ENCODE peak calls at places on chromosomes 6 and 20, in ten cellular contexts. One of them, this sample, is unnamed.
A peak's percentile ranks its signal among the peaks of the same experiment; 100 is the strongest.

GRCh38 chr20:1934578-1935573 is 39.7 kb downstream of the SIRPA start:
- DNase-seq in mammary epithelial cell: peak; percentile 88
- DNase-seq in body of pancreas: peak; percentile 60
- DNase-seq in gastrocnemius medialis: peak; percentile 60
- DNase-seq in cardiac muscle cell: peak; percentile 97
- DNase-seq in fibroblast of lung: peak; percentile 70
- DNase-seq in OCI-LY7: no peak
- DNase-seq in lower lobe of right lung: no peak
- DNase-seq in uterus: peak; percentile 78
- DNase-seq in hepatocyte: peak; percentile 61
- DNase-seq in this sample: peak; percentile 34

GRCh38 chr6:153032255-153032882 is 29.9 kb upstream of the MTRF1L start:
- DNase-seq in body of pancreas: no peak
- DNase-seq in lower lobe of right lung: no peak
- DNase-seq in mammary epithelial cell: peak; percentile 19
- DNase-seq in cardiac muscle cell: peak; percentile 80
- DNase-seq in gastrocnemius medialis: no peak
- DNase-seq in fibroblast of lung: peak; percentile 67
- DNase-seq in hepatocyte: peak; percentile 30
- DNase-seq in uterus: no peak
- DNase-seq in OCI-LY7: peak; percentile 23
- DNase-seq in this sample: no peak

GRCh38 chr6:56842602-56843475 is 112.1 kb upstream of the BEND6 start:
- DNase-seq in OCI-LY7: no peak
- DNase-seq in body of pancreas: peak; percentile 19
- DNase-seq in uterus: peak; percentile 30
- DNase-seq in mammary epithelial cell: peak; percentile 64
- DNase-seq in cardiac muscle cell: peak; percentile 41
- DNase-seq in fibroblast of lung: peak; percentile 68
- DNase-seq in lower lobe of right lung: peak; percentile 60
- DNase-seq in hepatocyte: peak; percentile 63
- DNase-seq in gastrocnemius medialis: peak; percentile 23
- DNase-seq in this sample: peak; percentile 31

GRCh38 chr6:136077834-136078576 is 172.1 kb downstream of the MTFR2 start:
- DNase-seq in hepatocyte: no peak
- DNase-seq in gastrocnemius medialis: no peak
- DNase-seq in mammary epithelial cell: peak; percentile 60
- DNase-seq in uterus: no peak
- DNase-seq in cardiac muscle cell: peak; percentile 95
- DNase-seq in fibroblast of lung: peak; percentile 99
- DNase-seq in lower lobe of right lung: no peak
- DNase-seq in OCI-LY7: no peak
- DNase-seq in body of pancreas: no peak
- DNase-seq in this sample: no peak

GRCh38 chr20:63739129-63740069 is at the start of gene SLC2A4RG:
- DNase-seq in gastrocnemius medialis: peak; percentile 54
- DNase-seq in uterus: peak; percentile 85
- DNase-seq in mammary epithelial cell: peak; percentile 63
- DNase-seq in fibroblast of lung: peak; percentile 63
- DNase-seq in OCI-LY7: peak; percentile 84
- DNase-seq in body of pancreas: peak; percentile 78
- DNase-seq in lower lobe of right lung: peak; percentile 85
- DNase-seq in hepatocyte: peak; percentile 96
- DNase-seq in cardiac muscle cell: peak; percentile 83
- DNase-seq in this sample: peak; percentile 85

GRCh38 chr20:58228103-58228483 is 360 bp downstream of the ANKRD60 start:
- DNase-seq in uterus: no peak
- DNase-seq in hepatocyte: no peak
- DNase-seq in body of pancreas: no peak
- DNase-seq in lower lobe of right lung: no peak
- DNase-seq in fibroblast of lung: no peak
- DNase-seq in mammary epithelial cell: no peak
- DNase-seq in OCI-LY7: no peak
- DNase-seq in gastrocnemius medialis: no peak
- DNase-seq in cardiac muscle cell: peak; percentile 30
- DNase-seq in this sample: no peak

GRCh38 chr6:87926687-87927086 is 121.0 kb upstream of the SPACA1 start:
- DNase-seq in fibroblast of lung: no peak
- DNase-seq in OCI-LY7: no peak
- DNase-seq in uterus: no peak
- DNase-seq in body of pancreas: no peak
- DNase-seq in gastrocnemius medialis: no peak
- DNase-seq in lower lobe of right lung: no peak
- DNase-seq in mammary epithelial cell: no peak
- DNase-seq in hepatocyte: no peak
- DNase-seq in cardiac muscle cell: no peak
- DNase-seq in this sample: no peak

GRCh38 chr6:44629636-44630035 is 242.1 kb downstream of the CDC5L start:
- DNase-seq in fibroblast of lung: no peak
- DNase-seq in hepatocyte: no peak
- DNase-seq in cardiac muscle cell: peak; percentile 11
- DNase-seq in mammary epithelial cell: no peak
- DNase-seq in lower lobe of right lung: no peak
- DNase-seq in uterus: no peak
- DNase-seq in gastrocnemius medialis: no peak
- DNase-seq in OCI-LY7: no peak
- DNase-seq in body of pancreas: no peak
- DNase-seq in this sample: no peak

GRCh38 chr20:43973671-43974450 is 59.2 kb downstream of the TOX2 start:
- DNase-seq in body of pancreas: no peak
- DNase-seq in OCI-LY7: no peak
- DNase-seq in mammary epithelial cell: no peak
- DNase-seq in cardiac muscle cell: no peak
- DNase-seq in uterus: no peak
- DNase-seq in lower lobe of right lung: no peak
- DNase-seq in gastrocnemius medialis: no peak
- DNase-seq in fibroblast of lung: no peak
- DNase-seq in hepatocyte: no peak
- DNase-seq in this sample: no peak

GRCh38 chr20:31566658-31567379 is 38.3 kb upstream of the ID1 start:
- DNase-seq in fibroblast of lung: peak; percentile 25
- DNase-seq in cardiac muscle cell: no peak
- DNase-seq in OCI-LY7: peak; percentile 67
- DNase-seq in hepatocyte: peak; percentile 86
- DNase-seq in body of pancreas: peak; percentile 30
- DNase-seq in mammary epithelial cell: peak; percentile 85
- DNase-seq in uterus: no peak
- DNase-seq in lower lobe of right lung: no peak
- DNase-seq in gastrocnemius medialis: no peak
- DNase-seq in this sample: no peak

GRCh38 chr20:43767686-43768474 is 41.1 kb upstream of the GTSF1L start:
- DNase-seq in hepatocyte: no peak
- DNase-seq in cardiac muscle cell: peak; percentile 35
- DNase-seq in gastrocnemius medialis: no peak
- DNase-seq in OCI-LY7: no peak
- DNase-seq in fibroblast of lung: peak; percentile 61
- DNase-seq in mammary epithelial cell: peak; percentile 57
- DNase-seq in body of pancreas: no peak
- DNase-seq in lower lobe of right lung: no peak
- DNase-seq in uterus: no peak
- DNase-seq in this sample: no peak

GRCh38 chr6:43673444-43674063 is 14.0 kb downstream of the MRPS18A start:
- DNase-seq in lower lobe of right lung: no peak
- DNase-seq in mammary epithelial cell: no peak
- DNase-seq in OCI-LY7: no peak
- DNase-seq in hepatocyte: no peak
- DNase-seq in body of pancreas: peak; percentile 72
- DNase-seq in cardiac muscle cell: no peak
- DNase-seq in uterus: peak; percentile 31
- DNase-seq in gastrocnemius medialis: no peak
- DNase-seq in fibroblast of lung: no peak
- DNase-seq in this sample: no peak

GRCh38 chr6:17497701-17498100 is 102.4 kb upstream of the FAM8A1 start:
- DNase-seq in fibroblast of lung: no peak
- DNase-seq in gastrocnemius medialis: no peak
- DNase-seq in lower lobe of right lung: no peak
- DNase-seq in hepatocyte: no peak
- DNase-seq in mammary epithelial cell: no peak
- DNase-seq in body of pancreas: no peak
- DNase-seq in OCI-LY7: no peak
- DNase-seq in uterus: no peak
- DNase-seq in cardiac muscle cell: no peak
- DNase-seq in this sample: no peak

DNA sequence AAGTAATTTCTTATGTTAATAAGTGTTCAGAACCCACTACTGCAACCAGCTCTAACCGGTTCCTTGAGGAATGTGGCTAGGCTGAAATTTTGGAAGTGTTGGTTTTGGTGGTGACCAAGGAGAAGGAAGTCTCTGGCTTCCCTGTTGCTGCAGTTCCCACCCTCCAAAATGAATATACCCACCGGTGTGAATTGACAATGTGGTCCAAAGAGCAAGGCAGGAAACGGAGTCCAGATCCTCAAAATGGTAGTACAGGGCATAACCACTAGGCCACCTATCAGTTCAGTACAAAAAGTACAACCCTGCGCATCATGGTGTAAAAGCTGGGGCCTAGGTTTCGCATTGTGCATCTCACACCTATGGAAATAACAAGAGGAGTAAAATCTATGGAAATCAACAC is 2.8 kb downstream of the ADNP start:
- DNase-seq in body of pancreas: no peak
- DNase-seq in uterus: no peak
- DNase-seq in mammary epithelial cell: no peak
- DNase-seq in OCI-LY7: no peak
- DNase-seq in hepatocyte: no peak
- DNase-seq in fibroblast of lung: no peak
- DNase-seq in lower lobe of right lung: no peak
- DNase-seq in gastrocnemius medialis: no peak
- DNase-seq in cardiac muscle cell: no peak
- DNase-seq in this sample: no peak
- H3K4me1 ChIP-seq in body of pancreas: peaks cover 60% of the 10 kb centered on the region
- H3K4me1 ChIP-seq in uterus: peaks cover 11% of the 10 kb centered on the region
- H3K4me1 ChIP-seq in mammary epithelial cell: peaks cover 20% of the 10 kb centered on the region
- H3K4me1 ChIP-seq in OCI-LY7: peaks cover 69% of the 10 kb centered on the region
- H3K4me1 ChIP-seq in hepatocyte: peaks cover 31% of the 10 kb centered on the region
- H3K4me1 ChIP-seq in fibroblast of lung: peaks cover 6% of the 10 kb centered on the region
- H3K4me1 ChIP-seq in lower lobe of right lung: peaks cover 62% of the 10 kb centered on the region
- H3K4me1 ChIP-seq in gastrocnemius medialis: peaks cover 59% of the 10 kb centered on the region
- H3K4me1 ChIP-seq in cardiac muscle cell: peaks cover 38% of the 10 kb centered on the region
- H3K4me1 ChIP-seq in this sample: peaks cover 46% of the 10 kb centered on the region

DNA sequence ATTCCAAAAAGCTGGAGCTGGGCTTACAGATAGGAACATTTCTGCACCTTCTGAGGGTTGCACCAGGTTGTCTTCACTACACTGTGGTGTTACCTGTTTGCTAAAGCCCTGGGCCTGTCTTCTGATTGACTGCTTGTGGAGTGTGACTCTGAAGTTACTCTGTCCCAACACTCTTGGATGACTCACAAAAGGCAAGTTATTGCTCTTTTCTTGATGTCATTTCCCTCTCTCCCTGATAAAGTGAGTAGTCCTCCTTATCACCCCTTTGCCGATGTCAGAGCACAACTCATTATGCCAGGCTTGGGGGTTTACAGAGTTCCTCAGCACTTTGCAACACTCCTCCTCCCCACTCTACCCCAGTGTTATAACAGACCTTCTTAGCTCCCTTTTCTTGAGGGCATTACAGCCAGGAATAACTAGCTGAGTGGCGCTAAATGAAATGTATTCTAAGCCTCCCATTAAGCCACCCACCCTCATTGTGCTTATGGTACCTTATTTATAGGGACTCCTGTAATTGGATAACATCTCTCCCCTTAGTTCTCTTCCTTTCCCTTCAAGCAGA is 36.1 kb upstream of the NKX2-4 start:
- DNase-seq in OCI-LY7: no peak
- DNase-seq in uterus: no peak
- DNase-seq in gastrocnemius medialis: no peak
- DNase-seq in cardiac muscle cell: peak; percentile 14
- DNase-seq in mammary epithelial cell: peak; percentile 62
- DNase-seq in lower lobe of right lung: no peak
- DNase-seq in fibroblast of lung: peak; percentile 45
- DNase-seq in body of pancreas: no peak
- DNase-seq in hepatocyte: peak; percentile 4
- DNase-seq in this sample: no peak
- TF ChIP-seq CTCF in OCI-LY7: no peak
- TF ChIP-seq CTCF in uterus: no peak
- TF ChIP-seq CTCF in gastrocnemius medialis: no peak
- TF ChIP-seq CTCF in cardiac muscle cell: no peak
- TF ChIP-seq CTCF in mammary epithelial cell: no peak
- TF ChIP-seq CTCF in lower lobe of right lung: no peak
- TF ChIP-seq CTCF in fibroblast of lung: no peak
- TF ChIP-seq CTCF in body of pancreas: no peak
- TF ChIP-seq CTCF in hepatocyte: no peak
- TF ChIP-seq CTCF in this sample: no peak

DNA sequence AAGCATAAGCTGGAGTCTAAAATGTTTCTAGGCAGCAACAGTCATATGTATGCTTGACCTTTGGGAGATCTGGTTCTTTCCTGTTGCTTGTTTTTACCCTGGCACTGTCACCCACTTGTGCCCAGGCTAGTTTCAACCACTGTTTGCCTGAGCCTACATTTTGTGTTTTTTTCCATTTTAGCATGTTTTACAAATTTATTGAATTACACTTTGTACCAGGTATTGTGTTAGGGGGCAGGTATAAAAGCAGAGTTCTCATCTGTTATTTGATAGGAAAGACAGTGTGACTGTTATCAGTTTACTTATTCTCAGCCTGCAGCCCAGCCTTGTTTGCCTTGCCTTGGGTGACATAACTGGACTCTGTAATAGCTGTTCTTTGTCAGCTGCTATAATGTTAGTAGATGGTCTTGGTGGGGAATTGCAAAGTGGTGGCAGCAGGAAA is 147.0 kb downstream of the CDKAL1 start:
- DNase-seq in lower lobe of right lung: no peak
- DNase-seq in gastrocnemius medialis: no peak
- DNase-seq in mammary epithelial cell: no peak
- DNase-seq in hepatocyte: no peak
- DNase-seq in uterus: no peak
- DNase-seq in cardiac muscle cell: no peak
- DNase-seq in OCI-LY7: no peak
- DNase-seq in body of pancreas: no peak
- DNase-seq in fibroblast of lung: no peak
- DNase-seq in this sample: no peak
- H3K27ac ChIP-seq in lower lobe of right lung: no peak overlapping the region
- H3K27ac ChIP-seq in gastrocnemius medialis: no peak overlapping the region
- H3K27ac ChIP-seq in mammary epithelial cell: no peak overlapping the region
- H3K27ac ChIP-seq in hepatocyte: no peak overlapping the region
- H3K27ac ChIP-seq in uterus: no peak overlapping the region
- H3K27ac ChIP-seq in cardiac muscle cell: peak overlapping the region; percentile 16
- H3K27ac ChIP-seq in OCI-LY7: no peak overlapping the region
- H3K27ac ChIP-seq in body of pancreas: no peak overlapping the region
- H3K27ac ChIP-seq in fibroblast of lung: no peak overlapping the region
- H3K27ac ChIP-seq in this sample: no peak overlapping the region

GRCh38 chr6:145801021-145801420 is 13.6 kb downstream of the FBXO30 start:
- DNase-seq in gastrocnemius medialis: no peak
- DNase-seq in body of pancreas: no peak
- DNase-seq in lower lobe of right lung: no peak
- DNase-seq in OCI-LY7: no peak
- DNase-seq in hepatocyte: no peak
- DNase-seq in uterus: no peak
- DNase-seq in cardiac muscle cell: no peak
- DNase-seq in fibroblast of lung: no peak
- DNase-seq in mammary epithelial cell: no peak
- DNase-seq in this sample: no peak
- H3K4me1 ChIP-seq in gastrocnemius medialis: peaks cover 7% of the 10 kb centered on the region
- H3K4me1 ChIP-seq in body of pancreas: no peaks in the 10 kb centered on the region
- H3K4me1 ChIP-seq in lower lobe of right lung: no peaks in the 10 kb centered on the region
- H3K4me1 ChIP-seq in OCI-LY7: peaks cover 9% of the 10 kb centered on the region
- H3K4me1 ChIP-seq in hepatocyte: no peaks in the 10 kb centered on the region
- H3K4me1 ChIP-seq in uterus: no peaks in the 10 kb centered on the region
- H3K4me1 ChIP-seq in cardiac muscle cell: peaks cover 7% of the 10 kb centered on the region
- H3K4me1 ChIP-seq in fibroblast of lung: no peaks in the 10 kb centered on the region
- H3K4me1 ChIP-seq in mammary epithelial cell: no peaks in the 10 kb centered on the region
- H3K4me1 ChIP-seq in this sample: peaks cover 32% of the 10 kb centered on the region

GRCh38 chr6:114569643-114570042 is 226.8 kb upstream of the HS3ST5 start:
- DNase-seq in hepatocyte: no peak
- DNase-seq in mammary epithelial cell: no peak
- DNase-seq in cardiac muscle cell: no peak
- DNase-seq in OCI-LY7: no peak
- DNase-seq in gastrocnemius medialis: no peak
- DNase-seq in uterus: no peak
- DNase-seq in body of pancreas: no peak
- DNase-seq in lower lobe of right lung: no peak
- DNase-seq in fibroblast of lung: no peak
- DNase-seq in this sample: no peak
- TF ChIP-seq CTCF in hepatocyte: no peak
- TF ChIP-seq CTCF in mammary epithelial cell: no peak
- TF ChIP-seq CTCF in cardiac muscle cell: no peak
- TF ChIP-seq CTCF in OCI-LY7: no peak
- TF ChIP-seq CTCF in gastrocnemius medialis: no peak
- TF ChIP-seq CTCF in uterus: no peak
- TF ChIP-seq CTCF in body of pancreas: no peak
- TF ChIP-seq CTCF in lower lobe of right lung: no peak
- TF ChIP-seq CTCF in fibroblast of lung: no peak
- TF ChIP-seq CTCF in this sample: no peak

This sample was measured in heart right ventricle.